ENCODE peak calls at places on chromosome 18, in five cellular contexts. One of them, this sample, is unnamed.
A peak's percentile ranks its signal among the peaks of the same experiment; 100 is the strongest.

GRCh38 chr18:9135912-9136314 is 668 bp upstream of the ANKRD12 start:
- DNase-seq in left ventricle myocardium inferior: no peak
- DNase-seq in mammary epithelial cell: peak; percentile 56
- DNase-seq in right lobe of liver: peak; percentile 70
- DNase-seq in fibroblast of pulmonary artery: peak; percentile 30
- DNase-seq in this sample: no peak

GRCh38 chr18:79664525-79665125 is 15.0 kb upstream of the CTDP1 start:
- DNase-seq in right lobe of liver: no peak
- DNase-seq in left ventricle myocardium inferior: no peak
- DNase-seq in fibroblast of pulmonary artery: peak; percentile 44
- DNase-seq in mammary epithelial cell: peak; percentile 66
- DNase-seq in this sample: peak; percentile 84

GRCh38 chr18:6406075-6406909 is 8.4 kb downstream of the L3MBTL4 start:
- DNase-seq in left ventricle myocardium inferior: no peak
- DNase-seq in fibroblast of pulmonary artery: peak; percentile 14
- DNase-seq in right lobe of liver: no peak
- DNase-seq in mammary epithelial cell: peak; percentile 2
- DNase-seq in this sample: peak; percentile 4

GRCh38 chr18:47899107-47899840 is 31.2 kb downstream of the SMAD2 start:
- DNase-seq in mammary epithelial cell: no peak
- DNase-seq in right lobe of liver: no peak
- DNase-seq in left ventricle myocardium inferior: no peak
- DNase-seq in fibroblast of pulmonary artery: no peak
- DNase-seq in this sample: no peak

GRCh38 chr18:39591647-39592046 is 2026.0 kb upstream of the CELF4 start:
- DNase-seq in mammary epithelial cell: no peak
- DNase-seq in fibroblast of pulmonary artery: no peak
- DNase-seq in left ventricle myocardium inferior: no peak
- DNase-seq in right lobe of liver: no peak
- DNase-seq in this sample: no peak

GRCh38 chr18:45447364-45448265 is 167.7 kb upstream of the SLC14A2 start:
- DNase-seq in fibroblast of pulmonary artery: no peak
- DNase-seq in right lobe of liver: no peak
- DNase-seq in mammary epithelial cell: no peak
- DNase-seq in left ventricle myocardium inferior: no peak
- DNase-seq in this sample: no peak

GRCh38 chr18:21686282-21687105 is 18.1 kb downstream of the ABHD3 start:
- DNase-seq in mammary epithelial cell: no peak
- DNase-seq in right lobe of liver: no peak
- DNase-seq in fibroblast of pulmonary artery: peak; percentile 17
- DNase-seq in left ventricle myocardium inferior: no peak
- DNase-seq in this sample: peak; percentile 70

GRCh38 chr18:48405108-48405507 is 4.1 kb downstream of the ZBTB7C start:
- DNase-seq in mammary epithelial cell: peak; percentile 75
- DNase-seq in left ventricle myocardium inferior: no peak
- DNase-seq in right lobe of liver: no peak
- DNase-seq in fibroblast of pulmonary artery: no peak
- DNase-seq in this sample: no peak

GRCh38 chr18:984004-984403 is 79.3 kb downstream of the ADCYAP1 start:
- DNase-seq in left ventricle myocardium inferior: no peak
- DNase-seq in right lobe of liver: no peak
- DNase-seq in fibroblast of pulmonary artery: peak; percentile 24
- DNase-seq in mammary epithelial cell: no peak
- DNase-seq in this sample: no peak

GRCh38 chr18:3248670-3249359 is 1.2 kb downstream of the MYL12A start:
- DNase-seq in left ventricle myocardium inferior: no peak
- DNase-seq in fibroblast of pulmonary artery: peak; percentile 70
- DNase-seq in right lobe of liver: no peak
- DNase-seq in mammary epithelial cell: peak; percentile 61
- DNase-seq in this sample: peak; percentile 65

GRCh38 chr18:73768043-73768442 is 379.6 kb downstream of the FBXO15 start:
- DNase-seq in fibroblast of pulmonary artery: no peak
- DNase-seq in left ventricle myocardium inferior: no peak
- DNase-seq in mammary epithelial cell: no peak
- DNase-seq in right lobe of liver: no peak
- DNase-seq in this sample: no peak

GRCh38 chr18:9648431-9649163 is 34.2 kb upstream of the PPP4R1 start:
- DNase-seq in fibroblast of pulmonary artery: no peak
- DNase-seq in left ventricle myocardium inferior: no peak
- DNase-seq in mammary epithelial cell: peak; percentile 84
- DNase-seq in right lobe of liver: no peak
- DNase-seq in this sample: no peak

GRCh38 chr18:48922801-48923730 is 27.7 kb downstream of the SMAD7 start:
- DNase-seq in right lobe of liver: peak; percentile 44
- DNase-seq in left ventricle myocardium inferior: peak; percentile 72
- DNase-seq in fibroblast of pulmonary artery: peak; percentile 79
- DNase-seq in mammary epithelial cell: peak; percentile 43
- DNase-seq in this sample: peak; percentile 98

GRCh38 chr18:3402962-3403585 is 46.9 kb upstream of the TGIF1 start:
- DNase-seq in fibroblast of pulmonary artery: peak; percentile 66
- DNase-seq in right lobe of liver: no peak
- DNase-seq in left ventricle myocardium inferior: no peak
- DNase-seq in mammary epithelial cell: peak; percentile 42
- DNase-seq in this sample: peak; percentile 77

GRCh38 chr18:3995476-3996102 is 459.5 kb downstream of the DLGAP1 start:
- DNase-seq in left ventricle myocardium inferior: no peak
- DNase-seq in mammary epithelial cell: peak; percentile 55
- DNase-seq in right lobe of liver: peak; percentile 31
- DNase-seq in fibroblast of pulmonary artery: peak; percentile 83
- DNase-seq in this sample: peak; percentile 71

GRCh38 chr18:67805261-67805660 is 288.7 kb upstream of the DSEL start:
- DNase-seq in fibroblast of pulmonary artery: no peak
- DNase-seq in right lobe of liver: no peak
- DNase-seq in mammary epithelial cell: peak; percentile 42
- DNase-seq in left ventricle myocardium inferior: no peak
- DNase-seq in this sample: no peak

GRCh38 chr18:35714539-35714938 is 133.0 kb downstream of the GALNT1 start:
- DNase-seq in right lobe of liver: no peak
- DNase-seq in mammary epithelial cell: no peak
- DNase-seq in left ventricle myocardium inferior: no peak
- DNase-seq in fibroblast of pulmonary artery: no peak
- DNase-seq in this sample: no peak

GRCh38 chr18:45464619-45465018 is 150.7 kb upstream of the SLC14A2 start:
- DNase-seq in fibroblast of pulmonary artery: no peak
- DNase-seq in left ventricle myocardium inferior: peak; percentile 24
- DNase-seq in mammary epithelial cell: no peak
- DNase-seq in right lobe of liver: no peak
- DNase-seq in this sample: no peak

GRCh38 chr18:78722391-78722790 is 257.2 kb upstream of the SALL3 start:
- DNase-seq in mammary epithelial cell: no peak
- DNase-seq in fibroblast of pulmonary artery: no peak
- DNase-seq in left ventricle myocardium inferior: no peak
- DNase-seq in right lobe of liver: no peak
- DNase-seq in this sample: no peak

GRCh38 chr18:44637210-44638051 is 43.3 kb upstream of the SETBP1 start:
- DNase-seq in mammary epithelial cell: peak; percentile 86
- DNase-seq in fibroblast of pulmonary artery: peak; percentile 7
- DNase-seq in left ventricle myocardium inferior: no peak
- DNase-seq in right lobe of liver: no peak
- DNase-seq in this sample: peak; percentile 30

GRCh38 chr18:31498450-31499156 is 626 bp downstream of the DSG2 start:
- DNase-seq in mammary epithelial cell: peak; percentile 70
- DNase-seq in right lobe of liver: peak; percentile 35
- DNase-seq in fibroblast of pulmonary artery: peak; percentile 35
- DNase-seq in left ventricle myocardium inferior: no peak
- DNase-seq in this sample: peak; percentile 13

GRCh38 chr18:47204908-47205522 is 28.9 kb upstream of the IER3IP1 start:
- DNase-seq in fibroblast of pulmonary artery: peak; percentile 59
- DNase-seq in left ventricle myocardium inferior: no peak
- DNase-seq in mammary epithelial cell: peak; percentile 20
- DNase-seq in right lobe of liver: no peak
- DNase-seq in this sample: peak; percentile 51

GRCh38 chr18:57807336-57808117 is 4.4 kb upstream of the ATP8B1 start:
- DNase-seq in mammary epithelial cell: no peak
- DNase-seq in right lobe of liver: no peak
- DNase-seq in left ventricle myocardium inferior: no peak
- DNase-seq in fibroblast of pulmonary artery: peak; percentile 57
- DNase-seq in this sample: peak; percentile 14

GRCh38 chr18:12580630-12581342 is 77.1 kb downstream of the SPIRE1 start:
- DNase-seq in fibroblast of pulmonary artery: no peak
- DNase-seq in right lobe of liver: no peak
- DNase-seq in left ventricle myocardium inferior: no peak
- DNase-seq in mammary epithelial cell: no peak
- DNase-seq in this sample: no peak

GRCh38 chr18:33440384-33441043 is at the start of gene CCDC178:
- DNase-seq in fibroblast of pulmonary artery: peak; percentile 30
- DNase-seq in right lobe of liver: peak; percentile 23
- DNase-seq in left ventricle myocardium inferior: no peak
- DNase-seq in mammary epithelial cell: no peak
- DNase-seq in this sample: no peak

GRCh38 chr18:60202702-60203101 is 169.9 kb downstream of the MC4R start:
- DNase-seq in mammary epithelial cell: no peak
- DNase-seq in fibroblast of pulmonary artery: no peak
- DNase-seq in left ventricle myocardium inferior: no peak
- DNase-seq in right lobe of liver: no peak
- DNase-seq in this sample: no peak

GRCh38 chr18:75161629-75162028 is 47.3 kb downstream of the PTGR3 start:
- DNase-seq in left ventricle myocardium inferior: peak; percentile 28
- DNase-seq in right lobe of liver: no peak
- DNase-seq in fibroblast of pulmonary artery: no peak
- DNase-seq in mammary epithelial cell: no peak
- DNase-seq in this sample: peak; percentile 57

GRCh38 chr18:26436176-26437031 is 111.9 kb downstream of the KCTD1 start:
- DNase-seq in fibroblast of pulmonary artery: peak; percentile 79
- DNase-seq in mammary epithelial cell: peak; percentile 72
- DNase-seq in left ventricle myocardium inferior: no peak
- DNase-seq in right lobe of liver: no peak
- DNase-seq in this sample: peak; percentile 86

GRCh38 chr18:52394602-52395001 is 54.6 kb downstream of the DCC start:
- DNase-seq in left ventricle myocardium inferior: no peak
- DNase-seq in mammary epithelial cell: no peak
- DNase-seq in right lobe of liver: no peak
- DNase-seq in fibroblast of pulmonary artery: no peak
- DNase-seq in this sample: no peak

GRCh38 chr18:55592106-55592505 is 4.1 kb upstream of the TCF4 start:
- DNase-seq in fibroblast of pulmonary artery: no peak
- DNase-seq in left ventricle myocardium inferior: no peak
- DNase-seq in right lobe of liver: no peak
- DNase-seq in mammary epithelial cell: peak; percentile 16
- DNase-seq in this sample: no peak

GRCh38 chr18:13261658-13262357 is 43.2 kb downstream of the LDLRAD4 start:
- DNase-seq in left ventricle myocardium inferior: no peak
- DNase-seq in right lobe of liver: no peak
- DNase-seq in mammary epithelial cell: no peak
- DNase-seq in fibroblast of pulmonary artery: no peak
- DNase-seq in this sample: no peak

GRCh38 chr18:28158083-28158581 is 18.8 kb downstream of the CDH2 start:
- DNase-seq in right lobe of liver: no peak
- DNase-seq in mammary epithelial cell: no peak
- DNase-seq in fibroblast of pulmonary artery: peak; percentile 78
- DNase-seq in left ventricle myocardium inferior: no peak
- DNase-seq in this sample: peak; percentile 69

GRCh38 chr18:45920367-45920766 is 46.8 kb downstream of the EPG5 start:
- DNase-seq in right lobe of liver: peak; percentile 89
- DNase-seq in fibroblast of pulmonary artery: peak; percentile 86
- DNase-seq in left ventricle myocardium inferior: peak; percentile 86
- DNase-seq in mammary epithelial cell: peak; percentile 89
- DNase-seq in this sample: peak; percentile 71

DNA sequence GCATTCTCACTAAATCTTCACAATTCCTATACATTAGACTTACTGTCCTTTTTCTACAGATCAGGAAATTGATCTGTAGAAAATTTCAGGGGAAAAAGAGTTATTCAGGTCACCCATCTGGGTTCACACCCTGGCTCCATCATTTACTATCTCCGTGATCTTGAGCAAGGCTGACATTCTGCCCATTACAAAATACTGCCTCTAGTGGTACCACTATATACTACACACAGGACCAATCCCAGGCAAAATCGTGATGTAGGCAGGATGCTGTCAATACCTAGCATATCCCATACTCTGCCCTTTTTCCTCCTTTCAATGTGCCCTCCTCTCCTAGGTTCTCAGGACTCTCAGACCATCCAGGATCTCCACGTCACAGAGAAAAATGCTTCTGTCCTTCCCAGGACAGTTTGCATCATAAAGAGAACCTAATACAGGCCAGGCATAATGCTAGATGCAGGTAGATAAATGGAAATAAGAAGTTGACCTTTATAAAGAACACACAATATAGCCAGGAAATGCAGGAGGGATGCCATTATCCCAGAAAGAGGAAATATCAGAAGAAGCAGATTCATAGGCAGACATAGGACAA is 101.9 kb downstream of the CDH20 start:
- DNase-seq in mammary epithelial cell: no peak
- DNase-seq in fibroblast of pulmonary artery: peak; percentile 11
- DNase-seq in left ventricle myocardium inferior: no peak
- DNase-seq in right lobe of liver: no peak
- DNase-seq in this sample: peak; percentile 4
- TF ChIP-seq CTCF in mammary epithelial cell: peak; percentile 65
- TF ChIP-seq CTCF in fibroblast of pulmonary artery: peak; percentile 60
- TF ChIP-seq CTCF in left ventricle myocardium inferior: peak; percentile 43
- TF ChIP-seq CTCF in right lobe of liver: peak; percentile 41
- TF ChIP-seq CTCF in this sample: peak; percentile 59

GRCh38 chr18:23337599-23338444 is 115.3 kb upstream of the RIOK3 start:
- DNase-seq in fibroblast of pulmonary artery: peak; percentile 52
- DNase-seq in right lobe of liver: no peak
- DNase-seq in left ventricle myocardium inferior: no peak
- DNase-seq in mammary epithelial cell: peak; percentile 50
- DNase-seq in this sample: no peak
- TF ChIP-seq CTCF in fibroblast of pulmonary artery: no peak
- TF ChIP-seq CTCF in right lobe of liver: no peak
- TF ChIP-seq CTCF in left ventricle myocardium inferior: no peak
- TF ChIP-seq CTCF in mammary epithelial cell: no peak
- TF ChIP-seq CTCF in this sample: no peak

GRCh38 chr18:43195421-43195820 is 79.9 kb upstream of the RIT2 start:
- DNase-seq in fibroblast of pulmonary artery: no peak
- DNase-seq in right lobe of liver: no peak
- DNase-seq in left ventricle myocardium inferior: no peak
- DNase-seq in mammary epithelial cell: no peak
- DNase-seq in this sample: no peak
- TF ChIP-seq CTCF in fibroblast of pulmonary artery: no peak
- TF ChIP-seq CTCF in right lobe of liver: no peak
- TF ChIP-seq CTCF in left ventricle myocardium inferior: no peak
- TF ChIP-seq CTCF in mammary epithelial cell: no peak
- TF ChIP-seq CTCF in this sample: no peak

DNA sequence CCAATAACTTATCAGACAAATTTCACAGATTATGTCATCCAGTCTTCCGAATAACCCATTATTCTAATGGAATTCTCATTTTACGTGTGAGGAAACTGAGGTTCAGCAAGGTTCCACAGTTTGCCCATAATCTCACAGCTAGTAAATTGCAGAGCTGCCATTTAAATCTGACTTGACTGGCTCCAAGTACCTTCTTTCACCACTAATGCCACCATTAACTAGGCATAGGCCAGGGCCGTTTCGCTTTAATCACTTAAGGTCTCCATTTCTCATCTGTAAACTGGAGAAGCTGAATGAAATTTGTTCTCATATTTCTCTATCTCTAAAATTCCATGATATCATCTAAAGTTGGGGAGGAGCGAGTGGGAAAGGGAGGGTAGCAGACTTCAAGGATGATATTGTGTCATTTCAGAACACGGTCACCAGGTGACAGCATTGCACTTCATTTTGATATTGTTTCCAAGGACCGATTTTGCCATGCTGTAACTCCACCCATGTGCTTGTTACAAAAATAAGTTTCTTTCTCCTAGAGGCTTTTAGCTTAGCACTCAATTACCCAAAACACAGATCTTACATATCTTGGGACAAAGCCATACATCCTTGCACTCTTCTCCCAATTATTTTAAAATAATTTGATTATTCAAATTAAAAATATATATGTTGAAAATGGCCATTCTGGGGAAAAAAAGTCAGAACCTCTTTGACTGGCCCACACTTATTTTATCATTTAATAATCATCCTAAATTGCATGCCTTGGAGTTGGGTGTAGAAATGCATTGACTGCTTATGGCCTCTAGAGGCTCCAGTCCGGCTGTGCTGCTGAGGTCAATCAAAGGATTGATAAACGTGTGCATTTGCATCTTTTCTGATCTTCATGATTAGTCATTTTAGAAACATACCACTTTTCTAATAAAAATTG is 123.8 kb downstream of the AKAIN1 start:
- DNase-seq in left ventricle myocardium inferior: no peak
- DNase-seq in fibroblast of pulmonary artery: peak; percentile 51
- DNase-seq in mammary epithelial cell: peak; percentile 4
- DNase-seq in right lobe of liver: no peak
- DNase-seq in this sample: peak; percentile 12
- TF ChIP-seq CTCF in left ventricle myocardium inferior: peak; percentile 68
- TF ChIP-seq CTCF in fibroblast of pulmonary artery: peak; percentile 34
- TF ChIP-seq CTCF in mammary epithelial cell: peak; percentile 34
- TF ChIP-seq CTCF in right lobe of liver: peak; percentile 43
- TF ChIP-seq CTCF in this sample: peak; percentile 22

This sample was measured in fibroblast of villous mesenchyme.